ENCODE peak calls at places on chromosomes 3 and 15, in eight cellular contexts. S, P, A, R, E, D, Q and N are unnamed samples.

GRCh38 chr15:69987492-69988482 is 109.9 kb downstream of the TLE3 start:
- DNase-seq in D (no peak), Q (no peak), S (no peak), P (no peak), R (no peak), A (no peak), E (no peak), N (no peak)

GRCh38 chr3:130699765-130700164 is 46.9 kb downstream of the PIK3R4 start:
- DNase-seq in P (peak), Q (no peak), D (no peak), E (no peak), S (no peak), A (no peak), R (no peak), N (no peak)

GRCh38 chr3:32423534-32423933 is 31.9 kb downstream of the CMTM7 start:
- DNase-seq in E (no peak), S (no peak), P (no peak), R (no peak), Q (no peak), A (no peak), D (no peak), N (no peak)

GRCh38 chr3:13705702-13706280 is 156.9 kb downstream of the FBLN2 start:
- DNase-seq in E (no peak), A (no peak), R (no peak), P (no peak), S (no peak), Q (no peak), D (no peak), N (peak)

GRCh38 chr15:78702609-78703332 is 61.8 kb upstream of the CHRNB4 start:
- DNase-seq in S (no peak), A (no peak), R (no peak), D (no peak), E (no peak), Q (no peak), P (no peak), N (no peak)

GRCh38 chr3:170909129-170909903 is 879 bp upstream of the EIF5A2 start:
- DNase-seq in S (peak), E (no peak), A (peak), R (no peak), P (no peak), Q (no peak), D (no peak), N (no peak)

GRCh38 chr3:54188176-54188791 is 65.9 kb downstream of the CACNA2D3 start:
- DNase-seq in A (no peak), S (no peak), P (peak), D (peak), E (peak), Q (no peak), R (no peak), N (no peak)

GRCh38 chr3:69547457-69548014 is 161.6 kb upstream of the FRMD4B start:
- DNase-seq in D (no peak), R (no peak), Q (no peak), P (no peak), S (no peak), A (no peak), E (no peak), N (no peak)

GRCh38 chr3:46954178-46954577 is 22.4 kb downstream of the CCDC12 start:
- DNase-seq in A (no peak), Q (no peak), D (no peak), E (no peak), P (no peak), R (no peak), S (no peak), N (no peak)

GRCh38 chr15:87547470-87548181 is 708.9 kb downstream of the NTRK3 start:
- DNase-seq in D (no peak), A (no peak), S (no peak), P (no peak), R (no peak), E (no peak), Q (no peak), N (no peak)